ENCODE peak calls at places on chromosomes 2 and 18, in five cellular contexts. R is HEK293T, P is GM12878, T is NT2/D1, K is HepG2. H is an unnamed sample.

GRCh38 chr2:85787282-85787980 is 33.6 kb downstream of the ATOH8 start:
- DNase-seq in P (no peak), T (no peak), K (no peak), R (no peak), H (no peak)

GRCh38 chr2:216423071-216423470 is 10.8 kb downstream of the SMARCAL1 start:
- DNase-seq in R (no peak), T (no peak), K (no peak), P (no peak), H (no peak)

GRCh38 chr2:109280804-109281203 is 151.8 kb downstream of the SH3RF3 start:
- DNase-seq in P (no peak), K (no peak), T (no peak), R (no peak), H (no peak)

GRCh38 chr2:157971702-157972101 is 95.6 kb upstream of the ACVR1 start:
- DNase-seq in T (peak), K (no peak), R (no peak), P (no peak), H (no peak)

GRCh38 chr2:8458461-8459459 is 223.1 kb upstream of the ID2 start:
- DNase-seq in T (no peak), K (no peak), R (no peak), P (no peak), H (no peak)

GRCh38 chr2:175926272-175926671 is 75.8 kb downstream of the LNPK start:
- DNase-seq in R (no peak), T (no peak), K (no peak), P (no peak), H (no peak)

GRCh38 chr18:2855560-2856350 is 8.9 kb downstream of the EMILIN2 start:
- DNase-seq in R (no peak), T (no peak), K (peak), P (no peak), H (no peak)

GRCh38 chr18:51890762-51891161 is 449.2 kb upstream of the DCC start:
- DNase-seq in T (no peak), K (no peak), P (no peak), R (no peak), H (no peak)

GRCh38 chr2:239355724-239356123 is 45.1 kb downstream of the HDAC4 start:
- DNase-seq in T (no peak), R (no peak), P (no peak), K (no peak), H (no peak)

DNA sequence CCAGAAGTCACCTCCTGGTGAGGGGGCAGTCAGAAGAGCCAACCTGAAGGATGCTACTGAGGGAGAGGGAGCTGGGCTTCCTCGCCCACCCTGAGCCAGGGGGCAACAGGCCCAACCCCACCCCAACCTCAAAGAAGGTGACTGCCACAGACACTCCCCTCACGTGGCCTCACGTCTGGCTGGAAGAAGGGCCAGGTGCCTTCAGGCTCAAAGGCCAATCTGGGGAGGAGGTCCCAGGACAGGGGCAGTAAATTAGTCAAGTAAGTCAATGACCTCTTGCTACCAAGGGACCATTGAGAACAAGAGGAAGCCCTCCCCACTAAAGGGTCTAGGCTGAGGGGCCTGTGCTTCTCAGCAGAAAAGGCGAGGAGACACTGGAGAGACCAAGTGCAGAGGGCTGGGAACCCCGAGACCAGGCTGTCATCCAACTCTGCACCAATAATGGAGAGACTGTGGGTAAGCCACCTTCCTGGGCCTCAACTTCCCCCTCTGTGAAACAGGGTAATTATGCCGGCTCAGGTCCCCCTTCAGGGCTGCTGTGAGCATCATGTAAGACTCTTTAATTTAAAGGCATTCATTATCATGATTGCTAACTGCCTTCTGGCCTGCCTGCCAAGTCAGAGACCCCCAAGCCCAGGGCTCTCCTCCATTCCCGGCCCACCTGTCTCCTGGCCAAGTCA is 20.2 kb upstream of the TNS1 start:
- DNase-seq in P (no peak), T (no peak), K (no peak), R (no peak), H (no peak)
- TF ChIP-seq SUZ12 in P (no peak), T (no peak), K (no peak), R (no peak), H (no peak)

GRCh38 chr2:43051316-43051715 is 175.1 kb downstream of the ZFP36L2 start:
- DNase-seq in T (no peak), R (no peak), K (no peak), P (no peak), H (no peak)
- TF ChIP-seq SUZ12 in T (no peak), R (no peak), K (no peak), P (no peak), H (no peak)

DNA sequence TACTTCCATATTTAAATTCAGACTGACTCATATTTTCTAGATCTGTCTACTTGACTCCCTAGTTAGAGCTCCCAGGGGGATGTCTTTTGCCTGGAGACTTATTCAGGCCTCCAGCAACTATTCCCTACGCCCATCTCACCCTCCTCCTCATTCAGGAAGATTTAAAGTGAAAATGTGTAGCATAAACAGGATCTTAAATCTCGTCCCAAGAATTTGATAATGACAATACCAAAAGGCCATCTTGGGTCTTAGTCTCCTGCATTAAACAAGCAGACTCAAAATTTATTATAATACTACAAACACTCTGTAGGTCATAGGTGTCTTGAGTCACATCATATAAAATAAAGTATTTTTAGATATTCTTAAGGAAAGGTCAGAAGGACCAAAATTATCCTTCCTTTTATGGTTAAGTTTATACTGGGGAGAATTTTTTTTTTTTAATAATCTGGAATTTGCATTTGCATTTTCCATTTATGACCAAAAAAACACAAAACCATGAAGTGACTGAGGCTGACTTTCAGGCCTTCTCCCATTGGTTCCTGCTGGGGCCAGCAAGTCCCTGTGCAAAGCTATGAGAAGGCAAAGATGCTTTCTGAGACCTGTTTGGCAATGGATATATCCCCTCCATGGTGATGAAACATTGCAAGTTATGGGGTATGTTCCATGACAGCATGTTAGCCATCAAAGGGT is 60.6 kb downstream of the KIAA2012 start:
- DNase-seq in P (no peak), K (no peak), R (no peak), T (no peak), H (no peak)
- TF ChIP-seq SUZ12 in P (no peak), K (no peak), R (no peak), T (no peak), H (no peak)

GRCh38 chr2:83016343-83017110 is 1442.6 kb downstream of the SUCLG1 start:
- DNase-seq in T (peak), K (no peak), R (no peak), P (no peak), H (no peak)
- TF ChIP-seq SUZ12 in T (no peak), K (no peak), R (no peak), P (no peak), H (no peak)

DNA sequence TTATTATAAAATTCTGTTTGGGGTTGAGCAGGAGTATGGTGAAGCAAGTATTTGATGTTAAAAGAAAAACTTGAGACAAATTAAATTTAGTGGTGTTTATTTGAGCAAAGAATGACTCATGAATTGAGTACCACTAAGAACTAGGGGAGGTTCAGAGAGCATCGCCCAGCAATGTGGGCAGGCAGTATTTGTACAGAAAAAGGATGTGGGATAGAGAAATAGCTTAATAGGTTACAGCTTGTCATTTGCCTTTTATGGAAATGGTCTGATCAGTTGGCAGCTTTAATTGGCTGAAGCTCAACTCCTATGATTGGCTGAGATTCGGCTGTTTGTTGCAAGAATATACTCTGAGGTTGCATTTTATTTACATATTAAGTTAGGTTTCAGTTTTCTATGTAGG is 68.2 kb downstream of the LRATD1 start:
- DNase-seq in R (no peak), K (no peak), T (no peak), P (no peak), H (no peak)
- TF ChIP-seq SUZ12 in R (no peak), K (no peak), T (no peak), P (no peak), H (no peak)

H was measured in H1.